ENCODE peak calls at places on chromosomes 13 and 19, in seven cellular contexts. One of them, this sample, is unnamed.

GRCh38 chr19:53903055-53903680 is 5.9 kb upstream of the CACNG7 start:
- DNase-seq in upper lobe of right lung: no peak
- DNase-seq in H1: no peak
- DNase-seq in neuronal stem cell: peak
- DNase-seq in caudate nucleus: no peak
- DNase-seq in pancreas: no peak
- DNase-seq in suprapubic skin: no peak
- DNase-seq in this sample: no peak

GRCh38 chr19:624433-625109 is 8.8 kb downstream of the POLRMT start:
- DNase-seq in upper lobe of right lung: no peak
- DNase-seq in H1: no peak
- DNase-seq in suprapubic skin: no peak
- DNase-seq in neuronal stem cell: no peak
- DNase-seq in caudate nucleus: no peak
- DNase-seq in pancreas: no peak
- DNase-seq in this sample: no peak

GRCh38 chr13:59533561-59534337 is 630.0 kb downstream of the DIAPH3 start:
- DNase-seq in H1: no peak
- DNase-seq in neuronal stem cell: no peak
- DNase-seq in caudate nucleus: no peak
- DNase-seq in pancreas: no peak
- DNase-seq in upper lobe of right lung: no peak
- DNase-seq in suprapubic skin: no peak
- DNase-seq in this sample: no peak

GRCh38 chr13:77892491-77892890 is 26.1 kb downstream of the EDNRB start:
- DNase-seq in suprapubic skin: no peak
- DNase-seq in H1: no peak
- DNase-seq in neuronal stem cell: no peak
- DNase-seq in upper lobe of right lung: no peak
- DNase-seq in caudate nucleus: no peak
- DNase-seq in pancreas: no peak
- DNase-seq in this sample: no peak

GRCh38 chr19:45041125-45041524 is 2.3 kb downstream of the CLASRP start:
- DNase-seq in caudate nucleus: no peak
- DNase-seq in H1: no peak
- DNase-seq in neuronal stem cell: no peak
- DNase-seq in suprapubic skin: no peak
- DNase-seq in upper lobe of right lung: no peak
- DNase-seq in pancreas: no peak
- DNase-seq in this sample: no peak

GRCh38 chr13:44523176-44524017 is 52.7 kb downstream of the TSC22D1 start:
- DNase-seq in pancreas: no peak
- DNase-seq in suprapubic skin: no peak
- DNase-seq in caudate nucleus: no peak
- DNase-seq in neuronal stem cell: no peak
- DNase-seq in upper lobe of right lung: no peak
- DNase-seq in H1: no peak
- DNase-seq in this sample: no peak

GRCh38 chr13:44818428-44818827 is 170.8 kb downstream of the NUFIP1 start:
- DNase-seq in neuronal stem cell: peak
- DNase-seq in caudate nucleus: no peak
- DNase-seq in upper lobe of right lung: no peak
- DNase-seq in suprapubic skin: no peak
- DNase-seq in pancreas: no peak
- DNase-seq in H1: no peak
- DNase-seq in this sample: no peak

GRCh38 chr19:13864223-13864512 is 12.8 kb upstream of the NANOS3 start:
- DNase-seq in suprapubic skin: no peak
- DNase-seq in caudate nucleus: no peak
- DNase-seq in H1: no peak
- DNase-seq in pancreas: no peak
- DNase-seq in upper lobe of right lung: no peak
- DNase-seq in neuronal stem cell: no peak
- DNase-seq in this sample: no peak

GRCh38 chr19:52191374-52191773 is 1.5 kb downstream of the PPP2R1A start:
- DNase-seq in caudate nucleus: no peak
- DNase-seq in suprapubic skin: no peak
- DNase-seq in H1: no peak
- DNase-seq in upper lobe of right lung: no peak
- DNase-seq in pancreas: no peak
- DNase-seq in neuronal stem cell: no peak
- DNase-seq in this sample: no peak

GRCh38 chr19:46296722-46297431 is at the start of gene HIF3A:
- DNase-seq in H1: peak
- DNase-seq in caudate nucleus: peak
- DNase-seq in pancreas: peak
- DNase-seq in upper lobe of right lung: peak
- DNase-seq in neuronal stem cell: peak
- DNase-seq in suprapubic skin: no peak
- DNase-seq in this sample: peak

GRCh38 chr13:21557995-21558394 is 46.0 kb downstream of the MICU2 start:
- DNase-seq in upper lobe of right lung: no peak
- DNase-seq in H1: peak
- DNase-seq in neuronal stem cell: no peak
- DNase-seq in pancreas: no peak
- DNase-seq in suprapubic skin: no peak
- DNase-seq in caudate nucleus: no peak
- DNase-seq in this sample: no peak

GRCh38 chr13:112859817-112860190 is 109.2 kb upstream of the MCF2L start:
- DNase-seq in suprapubic skin: no peak
- DNase-seq in neuronal stem cell: no peak
- DNase-seq in H1: no peak
- DNase-seq in upper lobe of right lung: no peak
- DNase-seq in caudate nucleus: no peak
- DNase-seq in pancreas: no peak
- DNase-seq in this sample: no peak

GRCh38 chr19:50669319-50670101 is 20.3 kb downstream of the C19orf81 start:
- DNase-seq in pancreas: no peak
- DNase-seq in upper lobe of right lung: no peak
- DNase-seq in neuronal stem cell: no peak
- DNase-seq in suprapubic skin: no peak
- DNase-seq in H1: no peak
- DNase-seq in caudate nucleus: no peak
- DNase-seq in this sample: no peak

GRCh38 chr19:45049073-45049736 is 10.4 kb downstream of the CLASRP start:
- DNase-seq in neuronal stem cell: no peak
- DNase-seq in caudate nucleus: no peak
- DNase-seq in upper lobe of right lung: no peak
- DNase-seq in suprapubic skin: no peak
- DNase-seq in H1: no peak
- DNase-seq in pancreas: peak
- DNase-seq in this sample: no peak

GRCh38 chr19:49809155-49809986 is 3.7 kb downstream of the FUZ start:
- DNase-seq in upper lobe of right lung: peak
- DNase-seq in neuronal stem cell: no peak
- DNase-seq in suprapubic skin: peak
- DNase-seq in caudate nucleus: peak
- DNase-seq in pancreas: peak
- DNase-seq in H1: no peak
- DNase-seq in this sample: peak

GRCh38 chr19:19645233-19645870 is 1.9 kb upstream of the GMIP start:
- DNase-seq in H1: no peak
- DNase-seq in suprapubic skin: no peak
- DNase-seq in upper lobe of right lung: no peak
- DNase-seq in caudate nucleus: no peak
- DNase-seq in pancreas: no peak
- DNase-seq in neuronal stem cell: no peak
- DNase-seq in this sample: no peak
- H3K27ac ChIP-seq in H1: no peak
- H3K27ac ChIP-seq in suprapubic skin: no peak
- H3K27ac ChIP-seq in upper lobe of right lung: no peak
- H3K27ac ChIP-seq in caudate nucleus: no peak
- H3K27ac ChIP-seq in pancreas: no peak
- H3K27ac ChIP-seq in neuronal stem cell: no peak
- H3K27ac ChIP-seq in this sample: no peak

DNA sequence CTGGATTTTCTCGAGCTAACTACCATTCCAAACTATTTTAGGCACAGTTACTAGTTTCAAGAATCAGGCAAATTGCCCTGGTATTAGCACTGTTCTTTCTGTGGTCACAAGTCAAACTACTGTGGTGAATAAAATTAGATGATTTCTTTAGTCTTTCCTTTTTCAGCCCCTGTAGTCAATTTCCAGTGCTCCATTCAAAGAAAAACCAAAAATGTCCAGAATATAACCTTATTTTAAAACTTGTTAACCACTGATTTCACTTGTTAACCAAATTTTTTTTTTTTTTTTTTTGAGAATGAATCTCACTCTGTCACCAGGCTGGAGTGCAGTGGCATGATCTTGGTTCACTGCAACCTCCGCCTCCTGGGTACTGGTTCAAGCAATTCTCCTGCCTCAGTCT is 50.6 kb upstream of the USPL1 start:
- DNase-seq in pancreas: no peak
- DNase-seq in upper lobe of right lung: no peak
- DNase-seq in suprapubic skin: no peak
- DNase-seq in caudate nucleus: no peak
- DNase-seq in H1: no peak
- DNase-seq in neuronal stem cell: no peak
- DNase-seq in this sample: no peak
- H3K27ac ChIP-seq in pancreas: no peak
- H3K27ac ChIP-seq in upper lobe of right lung: no peak
- H3K27ac ChIP-seq in suprapubic skin: no peak
- H3K27ac ChIP-seq in caudate nucleus: no peak
- H3K27ac ChIP-seq in H1: no peak
- H3K27ac ChIP-seq in neuronal stem cell: no peak
- H3K27ac ChIP-seq in this sample: no peak

GRCh38 chr19:33520048-33520643 is 1.4 kb downstream of the PEPD start:
- DNase-seq in H1: no peak
- DNase-seq in suprapubic skin: no peak
- DNase-seq in caudate nucleus: no peak
- DNase-seq in upper lobe of right lung: no peak
- DNase-seq in pancreas: no peak
- DNase-seq in neuronal stem cell: no peak
- DNase-seq in this sample: no peak
- H3K27ac ChIP-seq in H1: no peak
- H3K27ac ChIP-seq in suprapubic skin: no peak
- H3K27ac ChIP-seq in caudate nucleus: no peak
- H3K27ac ChIP-seq in upper lobe of right lung: no peak
- H3K27ac ChIP-seq in pancreas: no peak
- H3K27ac ChIP-seq in neuronal stem cell: no peak
- H3K27ac ChIP-seq in this sample: no peak

DNA sequence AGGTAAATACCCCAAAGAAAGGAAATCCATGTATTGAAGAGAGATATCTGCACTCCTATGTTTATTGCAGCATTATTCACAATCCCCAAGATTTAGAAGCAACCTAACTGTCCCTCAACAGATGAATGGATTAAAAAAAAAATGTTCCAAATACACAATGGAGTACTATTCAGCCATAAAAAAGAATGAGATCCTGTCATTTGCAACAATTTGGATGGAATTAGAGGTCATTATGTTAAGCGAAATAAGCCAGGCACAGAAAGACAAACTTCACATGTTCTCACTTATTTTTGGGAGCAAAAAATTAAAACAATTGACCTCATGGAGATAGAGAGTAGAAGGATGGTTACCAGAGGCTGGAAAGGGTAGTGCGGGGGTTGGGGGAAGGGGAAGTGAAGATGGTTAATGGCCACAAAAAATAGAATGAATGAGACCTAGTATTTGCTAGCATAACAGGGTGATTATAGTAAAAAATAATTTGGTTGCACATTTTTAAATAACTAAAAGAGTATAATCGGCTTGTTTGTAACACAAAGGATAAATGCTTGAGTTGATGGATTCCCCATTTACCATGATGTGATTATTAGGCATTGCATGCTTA is 9.7 kb upstream of the ZNF709 start:
- DNase-seq in suprapubic skin: no peak
- DNase-seq in pancreas: no peak
- DNase-seq in caudate nucleus: no peak
- DNase-seq in H1: no peak
- DNase-seq in upper lobe of right lung: no peak
- DNase-seq in neuronal stem cell: no peak
- DNase-seq in this sample: no peak
- H3K27ac ChIP-seq in suprapubic skin: peak
- H3K27ac ChIP-seq in pancreas: peak
- H3K27ac ChIP-seq in caudate nucleus: no peak
- H3K27ac ChIP-seq in H1: no peak
- H3K27ac ChIP-seq in upper lobe of right lung: peak
- H3K27ac ChIP-seq in neuronal stem cell: no peak
- H3K27ac ChIP-seq in this sample: peak

DNA sequence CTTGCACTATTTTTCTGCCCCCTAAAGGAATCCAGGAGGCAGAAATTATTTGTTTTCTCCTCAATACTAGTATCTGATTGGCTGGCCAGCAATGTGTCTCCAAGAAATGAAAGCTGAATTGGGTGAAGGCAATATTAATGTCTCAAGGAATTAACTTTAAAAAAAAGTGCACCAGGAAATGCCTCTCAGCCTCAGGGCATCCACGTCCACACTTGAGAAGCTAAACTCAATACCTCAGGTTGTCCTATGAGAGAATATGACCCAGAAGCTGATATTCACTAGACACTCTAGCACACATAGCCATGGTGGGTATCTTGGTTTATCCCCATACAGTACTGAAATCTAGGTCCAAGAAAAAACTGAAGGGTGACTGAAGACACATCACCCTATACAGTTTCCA is 2.1 kb downstream of the ZNF91 start:
- DNase-seq in caudate nucleus: no peak
- DNase-seq in neuronal stem cell: no peak
- DNase-seq in H1: no peak
- DNase-seq in suprapubic skin: no peak
- DNase-seq in pancreas: no peak
- DNase-seq in upper lobe of right lung: no peak
- DNase-seq in this sample: no peak
- H3K27ac ChIP-seq in caudate nucleus: no peak
- H3K27ac ChIP-seq in neuronal stem cell: no peak
- H3K27ac ChIP-seq in H1: no peak
- H3K27ac ChIP-seq in suprapubic skin: no peak
- H3K27ac ChIP-seq in pancreas: no peak
- H3K27ac ChIP-seq in upper lobe of right lung: no peak
- H3K27ac ChIP-seq in this sample: no peak

GRCh38 chr19:36201684-36202083 is 12.8 kb downstream of the ZNF565 start:
- DNase-seq in caudate nucleus: no peak
- DNase-seq in neuronal stem cell: no peak
- DNase-seq in suprapubic skin: no peak
- DNase-seq in pancreas: no peak
- DNase-seq in upper lobe of right lung: no peak
- DNase-seq in H1: no peak
- DNase-seq in this sample: no peak
- H3K27ac ChIP-seq in caudate nucleus: no peak
- H3K27ac ChIP-seq in neuronal stem cell: no peak
- H3K27ac ChIP-seq in suprapubic skin: no peak
- H3K27ac ChIP-seq in pancreas: no peak
- H3K27ac ChIP-seq in upper lobe of right lung: no peak
- H3K27ac ChIP-seq in H1: no peak
- H3K27ac ChIP-seq in this sample: no peak